ENCODE peak calls at places on chromosomes 5 and 9, in five cellular contexts. F is stimulated activated CD8-positive, alpha-beta memory T cell treated with anti-CD3 and anti-CD28 coated beads, Interleukin-15, amount 100 ng/mL, for 48 hours; M is progenitor cell of endocrine pancreas; V is PC-3; S is NCI-H1436. Z is an unnamed sample.

GRCh38 chr5:17315710-17316221 is 98.3 kb downstream of the BASP1 start:
- DNase-seq in F (no peak), M (no peak), V (peak), S (peak), Z (no peak)

GRCh38 chr5:65356274-65356673 is 125.4 kb downstream of the ADAMTS6 start:
- DNase-seq in F (no peak), M (no peak), V (no peak), S (no peak), Z (no peak)

GRCh38 chr5:61866930-61867329 is 439.1 kb upstream of the KIF2A start:
- DNase-seq in F (no peak), M (no peak), V (peak), S (no peak), Z (no peak)

GRCh38 chr9:137138058-137138697 is 776 bp upstream of the GRIN1 start:
- DNase-seq in F (no peak), M (no peak), V (no peak), S (peak), Z (no peak)

GRCh38 chr5:121319292-121319691 is 532.4 kb upstream of the FTMT start:
- DNase-seq in F (no peak), M (no peak), V (no peak), S (no peak), Z (no peak)

GRCh38 chr9:77981332-77981731 is 50.3 kb downstream of the GNAQ start:
- DNase-seq in F (no peak), M (no peak), V (no peak), S (no peak), Z (no peak)

GRCh38 chr9:72465602-72466001 is 55.8 kb upstream of the TMC1 start:
- DNase-seq in F (no peak), M (no peak), V (no peak), S (no peak), Z (no peak)

GRCh38 chr9:111597852-111598729 is 1.4 kb downstream of the PTGR1 start:
- DNase-seq in F (peak), M (peak), V (peak), S (peak), Z (peak)

GRCh38 chr9:122332083-122332482 is 38.7 kb upstream of the PTGS1 start:
- DNase-seq in F (no peak), M (no peak), V (no peak), S (no peak), Z (no peak)

GRCh38 chr9:34984049-34984448 is 5.5 kb upstream of the DNAJB5 start:
- DNase-seq in F (no peak), M (peak), V (peak), S (no peak), Z (peak)

GRCh38 chr5:143106175-143106574 is 297.3 kb downstream of the NR3C1 start:
- DNase-seq in F (no peak), M (no peak), V (peak), S (no peak), Z (peak)

GRCh38 chr5:44887722-44888121 is 79.0 kb downstream of the MRPS30 start:
- DNase-seq in F (no peak), M (no peak), V (no peak), S (no peak), Z (no peak)

GRCh38 chr9:21027295-21027694 is 4.1 kb downstream of the HACD4 start:
- DNase-seq in F (no peak), M (no peak), V (peak), S (no peak), Z (no peak)

GRCh38 chr5:154860123-154860522 is 1.7 kb downstream of the CNOT8 start:
- DNase-seq in F (no peak), M (no peak), V (peak), S (no peak), Z (no peak)

GRCh38 chr5:82019342-82020138 is 47.7 kb downstream of the ATG10 start:
- DNase-seq in F (no peak), M (no peak), V (no peak), S (no peak), Z (no peak)

GRCh38 chr9:3951266-3951665 is 348.6 kb downstream of the GLIS3 start:
- DNase-seq in F (no peak), M (no peak), V (no peak), S (no peak), Z (no peak)

GRCh38 chr5:2903451-2904395 is 152.2 kb upstream of the IRX2 start:
- DNase-seq in F (no peak), M (no peak), V (no peak), S (no peak), Z (no peak)

GRCh38 chr9:6551126-6551525 is 94.4 kb downstream of the GLDC start:
- DNase-seq in F (no peak), M (no peak), V (no peak), S (no peak), Z (no peak)

GRCh38 chr5:160310140-160310909 is 2.0 kb downstream of the CCNJL start:
- DNase-seq in F (no peak), M (no peak), V (no peak), S (no peak), Z (no peak)

GRCh38 chr9:94809778-94810177 is 83.3 kb downstream of the AOPEP start:
- DNase-seq in F (no peak), M (no peak), V (no peak), S (no peak), Z (no peak)

GRCh38 chr5:76524101-76524835 is 98.9 kb downstream of the F2RL2 start:
- DNase-seq in F (no peak), M (no peak), V (no peak), S (no peak), Z (no peak)

GRCh38 chr5:126370796-126371718 is 52.2 kb upstream of the GRAMD2B start:
- DNase-seq in F (no peak), M (no peak), V (peak), S (no peak), Z (no peak)

GRCh38 chr5:95835682-95836405 is 13.3 kb upstream of the GLRX start:
- DNase-seq in F (no peak), M (no peak), V (no peak), S (no peak), Z (no peak)

GRCh38 chr5:41649659-41650058 is 139.3 kb upstream of the PLCXD3 start:
- DNase-seq in F (no peak), M (no peak), V (peak), S (no peak), Z (no peak)

GRCh38 chr5:134224905-134225779 is 731 bp downstream of the PPP2CA start:
- DNase-seq in F (peak), M (peak), V (peak), S (peak), Z (peak)

GRCh38 chr5:9455826-9456434 is 89.9 kb downstream of the SEMA5A start:
- DNase-seq in F (no peak), M (no peak), V (no peak), S (no peak), Z (peak)

GRCh38 chr9:83047839-83048775 is 14.8 kb downstream of the RASEF start:
- DNase-seq in F (no peak), M (no peak), V (peak), S (no peak), Z (no peak)

GRCh38 chr5:169736653-169737052 is 99.6 kb downstream of the DOCK2 start:
- DNase-seq in F (no peak), M (no peak), V (no peak), S (no peak), Z (no peak)